ENCODE peak calls at places on chromosome 5, in seven cellular contexts. X is neural progenitor cell, J is GM23248, Z is GM23338, C is PC-3, H is HCT116, E is MM.1S. I is an unnamed sample.

GRCh38 chr5:169904059-169904458 is 76.2 kb downstream of the INSYN2B start:
- DNase-seq in X (no peak), J (peak), Z (no peak), C (no peak), H (no peak), E (no peak), I (no peak)

GRCh38 chr5:54136666-54137440 is 173.5 kb downstream of the ARL15 start:
- DNase-seq in X (no peak), J (no peak), Z (no peak), C (no peak), H (no peak), E (no peak), I (no peak)

GRCh38 chr5:83848928-83849327 is 128.3 kb upstream of the HAPLN1 start:
- DNase-seq in X (no peak), J (no peak), Z (no peak), C (no peak), H (no peak), E (no peak), I (no peak)

GRCh38 chr5:130923543-130924159 is 241.4 kb downstream of the HINT1 start:
- DNase-seq in X (peak), J (peak), Z (no peak), C (no peak), H (no peak), E (no peak), I (no peak)

GRCh38 chr5:169157064-169157463 is 143.9 kb downstream of the SLIT3 start:
- DNase-seq in X (no peak), J (no peak), Z (no peak), C (peak), H (no peak), E (no peak), I (peak)

GRCh38 chr5:96721351-96721970 is 59.3 kb downstream of the CAST start:
- DNase-seq in X (no peak), J (peak), Z (no peak), C (no peak), H (no peak), E (no peak), I (no peak)

GRCh38 chr5:153629027-153629426 is 138.6 kb downstream of the GRIA1 start:
- DNase-seq in X (peak), J (peak), Z (peak), C (peak), H (peak), E (peak), I (peak)

GRCh38 chr5:55569513-55569865 is 34.7 kb upstream of the PLPP1 start:
- DNase-seq in X (no peak), J (no peak), Z (peak), C (no peak), H (no peak), E (no peak), I (no peak)

GRCh38 chr5:18745591-18745987 is 1111.3 kb downstream of the TAF11L14 start:
- DNase-seq in X (no peak), J (no peak), Z (no peak), C (peak), H (no peak), E (peak), I (no peak)

GRCh38 chr5:160327829-160328228 is 15.5 kb upstream of the CCNJL start:
- DNase-seq in X (peak), J (no peak), Z (no peak), C (no peak), H (no peak), E (no peak), I (no peak)

GRCh38 chr5:74579215-74579614 is 61.3 kb downstream of the ENC1 start:
- DNase-seq in X (no peak), J (no peak), Z (no peak), C (no peak), H (no peak), E (peak), I (no peak)

GRCh38 chr5:90096415-90097081 is 313.0 kb downstream of the CETN3 start:
- DNase-seq in X (no peak), J (peak), Z (peak), C (peak), H (peak), E (no peak), I (peak)

GRCh38 chr5:179679014-179679674 is 1.7 kb downstream of the CBY3 start:
- DNase-seq in X (peak), J (peak), Z (peak), C (no peak), H (no peak), E (no peak), I (peak)

GRCh38 chr5:154756203-154756870 is 1.2 kb downstream of the LARP1 start:
- DNase-seq in X (peak), J (peak), Z (no peak), C (no peak), H (no peak), E (peak), I (peak)

GRCh38 chr5:68920888-68921287 is 172.9 kb upstream of the SLC30A5 start:
- DNase-seq in X (no peak), J (no peak), Z (no peak), C (no peak), H (no peak), E (no peak), I (no peak)

GRCh38 chr5:79172269-79172668 is 60.7 kb downstream of the BHMT start:
- DNase-seq in X (peak), J (no peak), Z (peak), C (no peak), H (no peak), E (no peak), I (no peak)

GRCh38 chr5:68335075-68335474 is 119.5 kb downstream of the PIK3R1 start:
- DNase-seq in X (no peak), J (no peak), Z (no peak), C (no peak), H (no peak), E (no peak), I (no peak)

GRCh38 chr5:58450811-58451629 is 8.9 kb downstream of the PLK2 start:
- DNase-seq in X (no peak), J (no peak), Z (no peak), C (no peak), H (no peak), E (no peak), I (no peak)

GRCh38 chr5:55319481-55319880 is 11.7 kb downstream of the MTREX start:
- DNase-seq in X (no peak), J (no peak), Z (no peak), C (no peak), H (no peak), E (no peak), I (no peak)

GRCh38 chr5:34533582-34534236 is 122.4 kb upstream of the RAI14 start:
- DNase-seq in X (no peak), J (peak), Z (no peak), C (no peak), H (no peak), E (no peak), I (no peak)

GRCh38 chr5:29963956-29964355 is 1229.5 kb upstream of the CDH6 start:
- DNase-seq in X (peak), J (peak), Z (peak), C (peak), H (no peak), E (no peak), I (peak)

GRCh38 chr5:127648997-127649550 is at the start of gene CTXN3:
- DNase-seq in X (peak), J (no peak), Z (no peak), C (no peak), H (no peak), E (no peak), I (no peak)

GRCh38 chr5:157955541-157956172 is 96.7 kb upstream of the CLINT1 start:
- DNase-seq in X (no peak), J (peak), Z (no peak), C (peak), H (no peak), E (no peak), I (no peak)

GRCh38 chr5:135193213-135194125 is 159.4 kb upstream of the PITX1 start:
- DNase-seq in X (no peak), J (peak), Z (no peak), C (peak), H (no peak), E (no peak), I (peak)

GRCh38 chr5:115372121-115372520 is 75.7 kb upstream of the CCDC112 start:
- DNase-seq in X (no peak), J (peak), Z (no peak), C (peak), H (no peak), E (no peak), I (no peak)

GRCh38 chr5:65967288-65968066 is 41.1 kb downstream of the ERBIN start:
- DNase-seq in X (no peak), J (no peak), Z (no peak), C (no peak), H (no peak), E (no peak), I (no peak)

GRCh38 chr5:6142353-6142752 is 236.0 kb downstream of the MED10 start:
- DNase-seq in X (no peak), J (no peak), Z (no peak), C (no peak), H (no peak), E (no peak), I (no peak)

GRCh38 chr5:64158827-64159226 is 6.8 kb upstream of the RNF180 start:
- DNase-seq in X (no peak), J (no peak), Z (no peak), C (peak), H (no peak), E (no peak), I (no peak)

GRCh38 chr5:83608122-83608521 is 112.5 kb downstream of the HAPLN1 start:
- DNase-seq in X (peak), J (peak), Z (peak), C (peak), H (peak), E (peak), I (peak)

GRCh38 chr5:15850939-15851341 is 328.7 kb downstream of the MARCHF11 start:
- DNase-seq in X (no peak), J (no peak), Z (no peak), C (no peak), H (no peak), E (no peak), I (no peak)

GRCh38 chr5:93246093-93246855 is 334.7 kb downstream of the NR2F1-AS1 start:
- DNase-seq in X (peak), J (peak), Z (peak), C (no peak), H (no peak), E (no peak), I (peak)

DNA sequence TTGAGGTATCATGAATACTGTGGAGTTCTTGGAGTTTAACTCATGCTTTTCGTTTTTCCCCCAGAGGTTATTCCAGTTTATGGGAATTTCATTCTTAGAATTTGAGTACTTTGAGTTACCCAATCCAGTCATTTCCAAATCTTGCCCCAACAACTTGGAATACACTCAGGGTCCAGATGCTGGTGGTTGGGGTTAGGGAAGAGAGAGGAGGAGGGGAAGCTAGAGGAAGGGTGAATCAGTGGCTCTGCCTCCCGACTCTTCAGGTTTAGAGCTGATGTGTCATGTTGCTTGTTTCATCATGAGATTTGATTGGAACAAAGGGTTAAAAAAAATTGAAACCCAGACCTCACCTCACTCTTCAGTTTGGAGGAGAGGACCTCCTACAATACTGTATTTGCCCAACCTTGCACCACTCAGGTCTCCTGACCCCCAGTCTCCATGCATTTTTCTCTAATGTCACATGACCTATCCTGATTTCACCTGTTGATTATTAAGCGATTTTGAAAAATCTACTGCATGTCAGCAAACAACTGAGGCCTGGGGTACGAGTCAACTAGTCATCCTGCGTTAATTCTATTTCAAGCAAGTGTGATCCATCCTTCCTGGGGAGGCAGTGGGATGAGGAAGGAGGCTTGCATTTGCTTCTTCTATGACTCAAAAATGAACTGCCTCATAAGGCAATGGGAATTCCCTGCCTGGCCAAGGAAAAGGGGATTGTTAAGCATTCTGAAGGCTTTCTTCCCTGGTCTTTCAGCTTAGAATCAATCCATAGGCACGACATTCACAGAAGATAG is 6.2 kb upstream of the SLC1A3 start:
- DNase-seq in X (no peak), J (peak), Z (no peak), C (no peak), H (no peak), E (no peak), I (no peak)
- H3K4me2 ChIP-seq in X (no peak), J (no peak), Z (no peak), C (no peak), H (no peak), E (no peak), I (no peak)

DNA sequence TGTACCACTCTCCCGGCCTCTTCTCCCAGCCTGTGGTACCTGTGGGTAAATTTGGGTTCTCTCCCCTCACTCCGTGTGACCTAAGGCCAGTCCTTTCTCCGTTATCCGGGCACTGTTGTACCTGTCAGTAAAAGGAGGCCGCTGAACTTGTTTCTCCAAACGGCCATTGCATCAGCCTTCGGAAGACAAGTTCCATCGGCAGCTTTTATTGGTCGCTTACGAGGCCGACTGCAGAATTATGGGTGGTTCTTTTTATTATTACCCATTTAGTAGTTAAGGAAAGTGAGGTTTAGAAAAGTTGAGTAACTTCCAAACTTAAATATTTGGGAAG is 558 bp downstream of the GRPEL2 start:
- DNase-seq in X (peak), J (peak), Z (peak), C (peak), H (no peak), E (peak), I (peak)
- TF ChIP-seq EZH2phosphoT487 in X (no peak), J (no peak), Z (no peak), C (no peak), H (no peak), E (no peak), I (no peak)

DNA sequence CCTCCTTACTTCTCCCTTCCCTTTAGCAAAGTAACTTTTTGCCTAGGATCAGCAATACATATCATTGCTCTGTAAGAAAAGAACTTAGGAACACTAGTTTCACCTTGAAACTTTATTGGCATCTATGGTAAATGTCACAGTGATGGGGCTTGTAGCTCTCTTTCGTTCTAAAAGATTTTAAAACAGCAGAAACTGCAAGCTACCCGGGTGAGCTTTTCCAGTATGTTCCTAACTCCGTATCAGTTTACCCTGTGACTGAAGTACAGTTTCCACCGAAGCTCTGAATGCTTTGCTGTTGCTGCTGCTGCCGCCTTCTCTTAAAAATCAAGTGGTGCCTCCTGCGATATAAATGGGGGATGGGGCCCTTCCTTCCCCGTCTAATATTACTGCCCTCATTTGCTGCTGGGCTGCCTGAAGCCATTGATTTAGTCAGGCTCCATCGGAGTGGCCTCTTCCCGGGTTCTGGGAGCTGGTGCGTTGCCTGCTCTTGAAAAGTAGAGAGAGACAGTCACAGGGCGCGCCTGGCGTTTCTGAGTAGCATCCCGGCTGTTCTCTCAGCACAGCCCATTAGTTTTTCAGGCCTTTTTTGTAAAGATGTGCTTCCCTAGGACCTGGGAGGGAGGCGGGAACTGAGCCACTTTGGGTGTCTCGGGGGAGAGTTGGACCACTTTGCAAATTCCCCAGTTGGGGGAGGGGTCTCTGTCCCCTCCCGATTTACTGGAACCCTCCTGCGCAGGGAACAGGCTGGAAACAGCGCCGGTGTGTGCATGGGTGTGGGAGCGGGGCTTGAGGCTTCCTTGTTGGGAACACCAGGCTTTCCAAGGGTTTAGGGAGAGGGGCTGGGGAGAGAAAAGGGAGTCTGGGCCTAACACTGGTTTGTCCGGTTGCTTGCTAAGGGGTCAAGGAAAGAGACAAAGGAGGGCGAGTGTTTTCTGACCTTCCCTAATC is 4.5 kb downstream of the PRDM6 start:
- DNase-seq in X (peak), J (no peak), Z (peak), C (no peak), H (no peak), E (no peak), I (peak)
- TF ChIP-seq EZH2 in X (peak), J (no peak), Z (peak), C (no peak), H (no peak), E (no peak), I (peak)

GRCh38 chr5:148336704-148337435 is 1.5 kb downstream of the SPINK9 start:
- DNase-seq in X (no peak), J (no peak), Z (no peak), C (peak), H (no peak), E (no peak), I (no peak)
- H3K4me2 ChIP-seq in X (no peak), J (no peak), Z (no peak), C (peak), H (peak), E (no peak), I (no peak)

GRCh38 chr5:75614165-75614564 is 2.9 kb downstream of the ANKDD1B start:
- DNase-seq in X (no peak), J (no peak), Z (no peak), C (peak), H (no peak), E (no peak), I (no peak)

GRCh38 chr5:75620184-75620959 is 9.1 kb downstream of the ANKDD1B start:
- DNase-seq in X (no peak), J (no peak), Z (no peak), C (peak), H (no peak), E (no peak), I (no peak)

GRCh38 chr5:75616286-75616810 is 5.1 kb downstream of the ANKDD1B start:
- DNase-seq in X (peak), J (no peak), Z (no peak), C (no peak), H (no peak), E (no peak), I (no peak)

GRCh38 chr5:75617746-75618352 is 6.6 kb downstream of the ANKDD1B start:
- DNase-seq in X (no peak), J (no peak), Z (no peak), C (no peak), H (no peak), E (no peak), I (peak)

DNA sequence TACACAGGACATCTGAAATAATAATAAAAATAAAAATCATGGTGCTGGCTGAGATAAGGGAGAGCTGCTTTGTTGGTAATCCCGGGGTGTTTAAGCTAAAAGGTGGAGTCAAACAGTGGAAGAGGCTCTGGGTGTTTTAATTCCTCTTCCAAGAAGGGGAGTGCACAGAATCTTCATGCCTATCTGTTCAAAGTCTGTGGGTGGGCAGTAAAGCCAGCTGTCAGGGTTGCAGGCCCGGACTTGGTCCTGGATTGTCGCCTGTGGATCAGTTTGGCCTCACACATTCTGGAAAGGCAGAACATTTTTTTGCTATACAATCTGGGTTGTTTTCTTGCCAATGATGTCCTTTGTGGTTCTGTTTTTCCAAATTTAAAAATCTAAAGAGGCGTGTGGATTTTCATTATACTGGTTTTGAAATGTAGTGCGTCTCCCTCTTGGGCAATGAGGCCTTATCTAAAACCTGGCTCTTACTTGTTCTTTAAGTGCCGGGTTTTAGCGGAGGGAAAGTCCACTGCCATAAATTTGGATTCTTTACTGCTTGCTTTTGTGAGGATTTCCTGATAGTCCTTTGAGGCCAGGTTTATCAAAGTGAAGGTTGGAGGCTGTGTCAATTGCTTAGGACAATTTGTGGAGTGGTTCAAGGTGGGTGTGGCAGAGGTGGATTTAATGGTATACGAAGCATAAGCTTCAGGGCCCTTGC is 5.9 kb downstream of the ANKDD1B start:
- DNase-seq in X (peak), J (no peak), Z (no peak), C (no peak), H (no peak), E (no peak), I (peak)
- TF ChIP-seq EZH2phosphoT487 in X (no peak), J (no peak), Z (no peak), C (no peak), H (no peak), E (no peak), I (peak)

GRCh38 chr5:88691945-88692868 is 190.8 kb downstream of the MEF2C start:
- DNase-seq in X (peak), J (peak), Z (no peak), C (peak), H (no peak), E (no peak), I (no peak)
- TF ChIP-seq EZH2 in X (peak), J (peak), Z (peak), C (no peak), H (no peak), E (no peak), I (peak)

GRCh38 chr5:440413-441180 is 2.4 kb upstream of the EXOC3 start:
- DNase-seq in X (no peak), J (no peak), Z (no peak), C (no peak), H (no peak), E (no peak), I (no peak)

GRCh38 chr5:443239-444151 is 519 bp downstream of the EXOC3 start:
- DNase-seq in X (no peak), J (no peak), Z (no peak), C (no peak), H (no peak), E (peak), I (no peak)

GRCh38 chr5:444226-444625 is 1.2 kb downstream of the EXOC3 start:
- DNase-seq in X (no peak), J (no peak), Z (no peak), C (no peak), H (no peak), E (no peak), I (no peak)

GRCh38 chr5:442335-443238 is at the start of gene EXOC3:
- DNase-seq in X (peak), J (peak), Z (peak), C (peak), H (peak), E (peak), I (peak)

DNA sequence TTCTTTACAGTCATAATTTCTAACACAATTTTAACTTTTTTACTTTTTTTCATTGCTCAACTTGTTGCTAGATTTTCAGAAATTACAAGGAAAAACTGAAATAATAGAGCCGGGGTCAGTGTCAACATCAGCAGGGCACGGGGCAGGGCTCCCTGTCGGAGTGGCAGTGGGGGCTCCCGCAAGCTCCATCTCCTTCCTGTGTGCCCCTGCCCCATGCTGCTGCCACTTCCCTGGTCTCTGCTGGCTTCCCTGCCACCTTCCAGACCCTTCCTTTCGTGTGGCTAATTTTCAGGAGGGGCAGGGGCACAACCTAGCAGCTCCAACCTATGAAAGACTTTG is 1.0 kb upstream of the EXOC3 start:
- DNase-seq in X (no peak), J (no peak), Z (no peak), C (no peak), H (no peak), E (no peak), I (no peak)
- H3K4me2 ChIP-seq in X (peak), J (peak), Z (peak), C (peak), H (peak), E (peak), I (peak)